ENCODE peak calls at places on chromosomes 5 and 9, in five cellular contexts. L is Calu3, G is BE2C, C is MM.1S, M is astrocyte. U is an unnamed sample.

GRCh38 chr5:59722875-59723274 is 170.7 kb downstream of the PDE4D start:
- DNase-seq in G (no peak), L (no peak), M (peak), C (no peak), U (no peak)

GRCh38 chr5:8908055-8908683 is 637.7 kb downstream of the SEMA5A start:
- DNase-seq in G (peak), M (peak), L (peak), C (peak), U (peak)

GRCh38 chr5:154220625-154221024 is 30.1 kb downstream of the GALNT10 start:
- DNase-seq in G (no peak), C (no peak), M (peak), L (peak), U (peak)

GRCh38 chr9:120770923-120771322 is 22.3 kb downstream of the FBXW2 start:
- DNase-seq in M (no peak), L (no peak), G (no peak), C (no peak), U (no peak)

GRCh38 chr5:74094096-74094778 is 468.2 kb downstream of the ARHGEF28 start:
- DNase-seq in L (no peak), G (peak), M (peak), C (no peak), U (no peak)

GRCh38 chr9:5582835-5583195 is 46.1 kb upstream of the RIC1 start:
- DNase-seq in L (no peak), C (no peak), G (no peak), M (peak), U (peak)

GRCh38 chr5:25540628-25541027 is 895.9 kb upstream of the CDH10 start:
- DNase-seq in L (no peak), C (no peak), G (no peak), M (no peak), U (no peak)

GRCh38 chr9:69044226-69045219 is 9.0 kb downstream of the FXN start:
- DNase-seq in L (peak), M (peak), C (peak), G (no peak), U (no peak)

GRCh38 chr5:130720355-130720754 is 444.7 kb downstream of the HINT1 start:
- DNase-seq in G (no peak), C (no peak), M (peak), L (peak), U (no peak)

GRCh38 chr5:33261747-33262146 is 179.0 kb upstream of the TARS1 start:
- DNase-seq in C (no peak), L (no peak), M (no peak), G (no peak), U (no peak)

GRCh38 chr5:136364307-136364706 is 1.0 kb downstream of the TRPC7 start:
- DNase-seq in M (no peak), G (no peak), C (peak), L (peak), U (no peak)

GRCh38 chr5:58235279-58235678 is 224.6 kb downstream of the PLK2 start:
- DNase-seq in M (no peak), L (peak), C (no peak), G (no peak), U (no peak)

GRCh38 chr5:38468202-38468656 is 88.2 kb downstream of the LIFR start:
- DNase-seq in G (no peak), C (no peak), L (no peak), M (peak), U (peak)

GRCh38 chr5:38078161-38078560 is 180.2 kb upstream of the EGFLAM start:
- DNase-seq in G (no peak), L (no peak), M (peak), C (no peak), U (no peak)

GRCh38 chr9:3497406-3497805 is 28.4 kb downstream of the RFX3 start:
- DNase-seq in C (no peak), G (no peak), M (peak), L (no peak), U (peak)

GRCh38 chr5:169788168-169788567 is 151.1 kb downstream of the DOCK2 start:
- DNase-seq in L (no peak), G (no peak), C (no peak), M (peak), U (peak)

GRCh38 chr9:86589273-86589672 is 235.1 kb upstream of the TUT7 start:
- DNase-seq in G (no peak), M (no peak), C (no peak), L (no peak), U (no peak)
- TF ChIP-seq CTCF in G (no peak), M (no peak), C (no peak), L (no peak), U (peak)

GRCh38 chr5:148383564-148384388 is at the start of gene FBXO38:
- DNase-seq in G (peak), C (peak), L (peak), M (peak), U (peak)
- TF ChIP-seq CTCF in G (peak), C (peak), L (no peak), M (no peak), U (peak)

DNA sequence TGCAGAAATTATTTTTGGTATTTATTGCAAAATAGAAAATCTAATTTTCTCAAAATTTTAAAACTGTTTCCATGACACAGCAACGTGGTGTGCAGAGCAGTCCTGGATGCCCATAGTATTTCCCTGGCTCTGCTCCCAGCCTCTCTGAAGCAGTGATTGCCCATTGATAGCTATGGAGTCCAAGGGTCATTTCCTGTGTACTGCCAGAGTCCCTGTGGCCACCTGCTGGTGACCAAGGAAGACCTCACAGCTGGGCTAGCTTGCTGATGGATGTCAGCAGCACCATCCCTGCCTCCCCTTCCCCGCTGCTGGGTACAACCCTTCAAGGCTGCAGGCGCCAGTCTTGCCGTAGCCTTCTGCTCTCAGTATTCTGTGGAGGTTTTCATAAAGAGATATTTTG is 184.1 kb downstream of the DIRAS2 start:
- DNase-seq in M (no peak), C (peak), G (peak), L (peak), U (no peak)
- TF ChIP-seq CTCF in M (no peak), C (peak), G (peak), L (peak), U (no peak)

DNA sequence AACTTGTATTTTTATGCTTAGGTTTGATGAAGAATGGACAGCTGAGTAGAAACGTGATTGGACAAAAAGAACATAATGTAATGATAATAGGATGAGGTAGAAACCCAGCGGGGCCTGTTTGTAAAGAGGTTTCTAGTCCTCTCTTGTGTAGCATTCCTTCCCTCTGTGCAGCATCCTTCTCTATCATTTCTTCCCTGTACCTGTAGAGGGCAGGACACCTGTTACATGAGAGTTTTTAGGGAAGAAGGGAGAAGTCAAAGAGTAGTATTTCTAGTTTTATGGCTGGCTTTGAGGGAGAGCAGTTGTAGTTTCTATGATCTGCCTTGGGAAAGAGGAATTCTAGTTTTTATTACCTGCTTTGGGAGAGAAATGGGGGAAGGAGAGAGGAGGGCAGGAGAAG is 162.1 kb upstream of the FST start:
- DNase-seq in M (no peak), L (no peak), C (no peak), G (no peak), U (no peak)
- TF ChIP-seq CTCF in M (no peak), L (no peak), C (no peak), G (no peak), U (peak)

DNA sequence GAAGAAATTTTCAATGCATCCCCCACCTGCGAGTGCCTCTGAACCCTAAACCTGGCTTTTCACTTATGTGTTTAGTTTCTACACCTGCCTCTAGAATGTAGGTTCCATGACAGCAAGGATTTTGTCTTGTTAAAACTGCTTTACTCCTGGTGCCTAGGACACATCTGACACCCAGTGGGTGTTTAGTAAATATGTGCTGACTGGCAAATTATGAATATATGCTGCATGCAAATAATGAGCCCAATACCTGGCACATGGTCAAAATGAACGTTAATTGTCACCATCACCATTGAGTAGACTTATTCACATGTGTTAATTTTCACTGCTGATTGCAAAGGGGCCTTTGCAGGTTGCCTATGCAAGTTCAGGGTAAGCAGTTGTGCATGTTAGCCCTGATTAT is 249.9 kb upstream of the WWC1 start:
- DNase-seq in M (no peak), G (no peak), C (no peak), L (no peak), U (no peak)
- TF ChIP-seq CTCF in M (no peak), G (no peak), C (no peak), L (no peak), U (no peak)

DNA sequence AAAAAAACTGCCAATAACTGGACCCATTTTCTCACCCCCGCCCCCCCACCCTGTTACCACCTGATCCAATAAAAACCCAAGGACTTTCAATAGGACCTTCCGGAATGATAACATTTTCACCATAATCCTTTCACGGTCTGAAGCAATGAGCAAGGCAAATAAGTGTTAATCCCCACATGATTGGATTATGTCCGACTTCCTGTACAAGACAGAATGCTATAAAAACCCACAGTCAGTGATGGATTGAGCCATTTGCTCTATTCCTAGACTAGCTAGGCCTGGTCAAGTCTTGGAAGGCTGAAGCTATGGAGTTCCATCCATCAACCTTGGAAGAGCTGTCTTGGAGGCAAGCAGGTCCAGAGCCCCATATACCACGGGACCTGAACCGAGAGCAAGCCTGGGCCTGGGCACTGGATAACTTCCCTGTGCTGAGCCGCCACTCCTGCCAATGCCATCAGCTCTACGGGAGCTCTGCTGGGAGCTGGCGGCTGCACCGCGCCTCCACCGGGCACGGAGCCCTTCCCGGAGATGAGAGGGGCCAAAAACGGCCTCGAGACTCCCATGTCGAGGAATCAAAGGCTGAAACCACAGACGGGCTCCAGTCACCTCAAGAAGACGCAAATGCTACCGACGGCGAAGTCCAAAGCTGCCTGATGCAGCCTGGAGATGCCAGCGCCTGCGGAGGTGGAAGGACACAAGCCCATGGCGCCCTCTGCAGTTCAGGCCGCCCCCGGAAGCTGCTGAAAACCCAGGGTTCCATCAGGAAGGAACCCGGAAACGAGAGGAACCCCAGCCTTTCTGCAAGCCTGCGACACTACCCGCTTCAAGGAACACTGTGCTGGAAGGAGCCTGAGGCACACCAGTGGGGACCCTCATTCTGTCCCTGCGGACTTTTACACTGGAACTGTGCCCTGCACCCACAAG is 69.2 kb downstream of the ANXA2R start:
- DNase-seq in G (no peak), M (no peak), C (no peak), L (no peak), U (no peak)
- TF ChIP-seq CTCF in G (no peak), M (no peak), C (no peak), L (no peak), U (peak)

GRCh38 chr9:22009563-22009867 is 410 bp upstream of the CDKN2B start:
- DNase-seq in C (no peak), L (no peak), M (no peak), G (no peak), U (no peak)
- TF ChIP-seq CTCF in C (no peak), L (no peak), M (no peak), G (no peak), U (no peak)

GRCh38 chr9:37327553-37327952 is 94.9 kb upstream of the GRHPR start:
- DNase-seq in M (no peak), L (no peak), G (no peak), C (no peak), U (no peak)

GRCh38 chr9:37332581-37332980 is 89.9 kb upstream of the GRHPR start:
- DNase-seq in L (no peak), M (no peak), C (no peak), G (no peak), U (no peak)

GRCh38 chr9:37328561-37329227 is 93.8 kb upstream of the GRHPR start:
- DNase-seq in M (no peak), C (no peak), L (no peak), G (no peak), U (no peak)

GRCh38 chr9:37331871-37332270 is 90.6 kb upstream of the GRHPR start:
- DNase-seq in L (no peak), C (no peak), M (no peak), G (no peak), U (no peak)

DNA sequence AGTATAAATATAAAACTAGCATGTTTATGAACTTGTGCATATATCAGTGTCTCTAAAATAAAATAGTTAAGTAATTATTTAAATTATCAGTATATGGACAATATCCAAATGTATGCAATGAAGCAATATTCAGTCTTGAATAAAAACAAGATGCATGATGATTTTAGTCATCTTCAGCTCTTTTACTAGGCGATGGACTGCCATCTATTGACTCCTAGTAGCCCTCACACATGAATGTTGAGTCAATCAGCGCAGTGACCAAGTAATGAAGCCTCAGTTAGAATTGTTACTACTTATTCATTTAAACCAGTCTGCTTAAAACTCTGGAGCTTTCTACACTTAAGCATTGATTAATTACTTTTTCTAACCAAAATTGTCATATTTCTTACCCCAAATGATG is 92.9 kb upstream of the GRHPR start:
- DNase-seq in G (peak), L (no peak), M (peak), C (peak), U (peak)
- TF ChIP-seq CTCF in G (peak), L (no peak), M (peak), C (peak), U (peak)

GRCh38 chr9:75855509-75855908 is 35.0 kb upstream of the PCSK5 start:
- DNase-seq in M (no peak), G (no peak), L (peak), C (peak), U (no peak)
- TF ChIP-seq CTCF in M (peak), G (peak), L (no peak), C (peak), U (peak)